ENCODE peak calls at places on chromosomes 3 and 15, in ten cellular contexts. R, O, C, K, M, J, X, A, Y and T are unnamed samples. For H3K4me1, the result is how much of the 10 kb centered on the place peaks cover.

GRCh38 chr15:55496716-55497115 is 11.3 kb downstream of the DNAAF4 start:
- DNase-seq in R (no peak), O (no peak), C (no peak), K (no peak), M (no peak), J (no peak), X (no peak), A (no peak), Y (no peak), T (no peak)

GRCh38 chr3:3157484-3157883 is 22.0 kb downstream of the CRBN start:
- DNase-seq in R (no peak), O (no peak), C (no peak), K (no peak), M (no peak), J (no peak), X (no peak), A (no peak), Y (no peak), T (no peak)

GRCh38 chr15:26083457-26084350 is 220.6 kb upstream of the ATP10A start:
- DNase-seq in R (no peak), O (peak), C (no peak), K (no peak), M (no peak), J (no peak), X (no peak), A (no peak), Y (no peak), T (no peak)

GRCh38 chr3:48180530-48181253 is 7.5 kb downstream of the CDC25A start:
- DNase-seq in R (no peak), O (no peak), C (no peak), K (no peak), M (no peak), J (no peak), X (no peak), A (no peak), Y (no peak), T (no peak)

GRCh38 chr3:165636682-165637010 is 200.6 kb downstream of the BCHE start:
- DNase-seq in R (no peak), O (no peak), C (no peak), K (no peak), M (no peak), J (no peak), X (no peak), A (no peak), Y (no peak), T (no peak)

GRCh38 chr15:84781505-84781904 is 33.1 kb downstream of the ZNF592 start:
- DNase-seq in R (no peak), O (no peak), C (no peak), K (no peak), M (no peak), J (no peak), X (no peak), A (no peak), Y (no peak), T (no peak)

GRCh38 chr3:27279153-27279552 is 90.0 kb downstream of the NEK10 start:
- DNase-seq in R (no peak), O (no peak), C (no peak), K (no peak), M (no peak), J (no peak), X (no peak), A (peak), Y (no peak), T (no peak)

GRCh38 chr15:45113380-45113990 is 487 bp downstream of the DUOX2 start:
- DNase-seq in R (no peak), O (no peak), C (no peak), K (no peak), M (no peak), J (peak), X (no peak), A (no peak), Y (no peak), T (no peak)

GRCh38 chr3:66076861-66077495 is 38.3 kb upstream of the MAGI1 start:
- DNase-seq in R (no peak), O (peak), C (no peak), K (no peak), M (no peak), J (no peak), X (no peak), A (no peak), Y (no peak), T (no peak)

GRCh38 chr3:63042866-63043265 is 167.7 kb upstream of the CADPS start:
- DNase-seq in R (no peak), O (no peak), C (no peak), K (no peak), M (no peak), J (no peak), X (no peak), A (no peak), Y (no peak), T (no peak)

GRCh38 chr3:45464336-45464809 is 76.0 kb downstream of the LARS2 start:
- DNase-seq in R (no peak), O (no peak), C (no peak), K (no peak), M (peak), J (no peak), X (peak), A (no peak), Y (no peak), T (peak)

GRCh38 chr3:137065381-137065780 is 107.6 kb downstream of the IL20RB start:
- DNase-seq in R (no peak), O (no peak), C (no peak), K (no peak), M (no peak), J (no peak), X (no peak), A (no peak), Y (peak), T (no peak)

GRCh38 chr3:42013652-42014442 is 51.9 kb upstream of the ULK4 start:
- DNase-seq in R (peak), O (no peak), C (no peak), K (no peak), M (peak), J (peak), X (peak), A (peak), Y (no peak), T (no peak)

GRCh38 chr3:115100172-115100571 is 46.9 kb downstream of the ZBTB20 start:
- DNase-seq in R (no peak), O (peak), C (peak), K (no peak), M (no peak), J (no peak), X (peak), A (peak), Y (no peak), T (no peak)

GRCh38 chr3:53577486-53577885 is 83.1 kb downstream of the CACNA1D start:
- DNase-seq in R (no peak), O (no peak), C (no peak), K (no peak), M (no peak), J (no peak), X (no peak), A (no peak), Y (peak), T (no peak)

GRCh38 chr3:139202226-139202958 is 141.4 kb upstream of the MRPS22 start:
- DNase-seq in R (no peak), O (no peak), C (peak), K (peak), M (no peak), J (no peak), X (no peak), A (peak), Y (peak), T (no peak)

GRCh38 chr3:85081191-85081895 is 122.6 kb downstream of the CADM2 start:
- DNase-seq in R (no peak), O (peak), C (no peak), K (no peak), M (no peak), J (no peak), X (no peak), A (peak), Y (no peak), T (no peak)

GRCh38 chr3:170414202-170414663 is 4.4 kb upstream of the CLDN11 start:
- DNase-seq in R (no peak), O (peak), C (peak), K (peak), M (no peak), J (no peak), X (peak), A (peak), Y (peak), T (no peak)

GRCh38 chr15:60004019-60004845 is at the start of gene FOXB1:
- DNase-seq in R (no peak), O (no peak), C (no peak), K (no peak), M (no peak), J (no peak), X (peak), A (no peak), Y (no peak), T (no peak)

GRCh38 chr3:99394831-99395733 is 243.3 kb upstream of the COL8A1 start:
- DNase-seq in R (no peak), O (peak), C (no peak), K (no peak), M (no peak), J (no peak), X (no peak), A (peak), Y (no peak), T (no peak)

GRCh38 chr3:47034868-47035489 is 55.5 kb downstream of the NBEAL2 start:
- DNase-seq in R (no peak), O (no peak), C (no peak), K (no peak), M (no peak), J (no peak), X (no peak), A (no peak), Y (no peak), T (no peak)

GRCh38 chr15:55873024-55873745 is 120.2 kb downstream of the NEDD4 start:
- DNase-seq in R (no peak), O (peak), C (no peak), K (no peak), M (no peak), J (no peak), X (no peak), A (no peak), Y (no peak), T (no peak)

GRCh38 chr15:84648539-84648938 is 5.5 kb downstream of the WDR73 start:
- DNase-seq in R (no peak), O (no peak), C (no peak), K (no peak), M (peak), J (no peak), X (no peak), A (no peak), Y (no peak), T (no peak)

GRCh38 chr3:152257246-152258074 is 11.3 kb upstream of the MBNL1 start:
- DNase-seq in R (no peak), O (no peak), C (no peak), K (no peak), M (no peak), J (no peak), X (peak), A (no peak), Y (no peak), T (no peak)

GRCh38 chr3:9695322-9695721 is 8.3 kb upstream of the CPNE9 start:
- DNase-seq in R (no peak), O (no peak), C (no peak), K (no peak), M (no peak), J (no peak), X (no peak), A (no peak), Y (no peak), T (no peak)

GRCh38 chr3:173891272-173892100 is 493.9 kb downstream of the NLGN1 start:
- DNase-seq in R (no peak), O (no peak), C (no peak), K (no peak), M (no peak), J (no peak), X (no peak), A (peak), Y (no peak), T (no peak)

GRCh38 chr3:32865364-32865763 is 47.6 kb downstream of the TRIM71 start:
- DNase-seq in R (no peak), O (peak), C (peak), K (no peak), M (no peak), J (no peak), X (no peak), A (peak), Y (no peak), T (no peak)
- H3K4me1 ChIP-seq in R (under half), O (under half), C (half or more), K (under half), M (under half), J (under half), X (under half), A (under half), Y (under half), T (under half)

GRCh38 chr3:14423197-14423743 is 20.9 kb downstream of the SLC6A6 start:
- DNase-seq in R (no peak), O (no peak), C (peak), K (no peak), M (peak), J (no peak), X (no peak), A (peak), Y (no peak), T (no peak)
- H3K4me1 ChIP-seq in R (under half), O (under half), C (under half), K (under half), M (half or more), J (under half), X (half or more), A (under half), Y (half or more), T (under half)

GRCh38 chr3:30632065-30632464 is 25.7 kb downstream of the TGFBR2 start:
- DNase-seq in R (no peak), O (no peak), C (no peak), K (no peak), M (no peak), J (no peak), X (no peak), A (peak), Y (no peak), T (no peak)

GRCh38 chr3:30631237-30631961 is 25.0 kb downstream of the TGFBR2 start:
- DNase-seq in R (no peak), O (peak), C (peak), K (peak), M (no peak), J (no peak), X (peak), A (peak), Y (no peak), T (no peak)

GRCh38 chr3:30635072-30635471 is 28.7 kb downstream of the TGFBR2 start:
- DNase-seq in R (no peak), O (no peak), C (no peak), K (no peak), M (no peak), J (no peak), X (no peak), A (no peak), Y (no peak), T (no peak)

GRCh38 chr3:30632521-30632920 is 26.1 kb downstream of the TGFBR2 start:
- DNase-seq in R (no peak), O (no peak), C (no peak), K (no peak), M (no peak), J (no peak), X (no peak), A (no peak), Y (no peak), T (no peak)

GRCh38 chr3:30633718-30634117 is 27.3 kb downstream of the TGFBR2 start:
- DNase-seq in R (no peak), O (no peak), C (no peak), K (no peak), M (no peak), J (no peak), X (no peak), A (no peak), Y (no peak), T (no peak)
- H3K4me1 ChIP-seq in R (under half), O (under half), C (half or more), K (half or more), M (half or more), J (under half), X (half or more), A (under half), Y (under half), T (half or more)

GRCh38 chr3:127013196-127013595 is 30.3 kb downstream of the PLXNA1 start:
- DNase-seq in R (no peak), O (no peak), C (no peak), K (no peak), M (no peak), J (no peak), X (no peak), A (no peak), Y (no peak), T (no peak)
- H3K4me1 ChIP-seq in R (under half), O (under half), C (under half), K (under half), M (under half), J (under half), X (under half), A (under half), Y (under half), T (under half)

GRCh38 chr3:179018808-179019207 is 52.8 kb downstream of the ZMAT3 start:
- DNase-seq in R (no peak), O (no peak), C (no peak), K (no peak), M (no peak), J (no peak), X (no peak), A (no peak), Y (no peak), T (no peak)
- H3K4me1 ChIP-seq in R (under half), O (under half), C (under half), K (under half), M (under half), J (under half), X (under half), A (under half), Y (under half), T (under half)

GRCh38 chr15:41256577-41257038 is 25.5 kb downstream of the CHP1 start:
- DNase-seq in R (no peak), O (peak), C (peak), K (no peak), M (no peak), J (no peak), X (no peak), A (peak), Y (no peak), T (no peak)

GRCh38 chr15:41262571-41262970 is 31.5 kb downstream of the CHP1 start:
- DNase-seq in R (no peak), O (no peak), C (peak), K (no peak), M (no peak), J (no peak), X (no peak), A (no peak), Y (no peak), T (no peak)

GRCh38 chr15:41259546-41260189 is 28.6 kb downstream of the CHP1 start:
- DNase-seq in R (no peak), O (no peak), C (peak), K (no peak), M (no peak), J (no peak), X (no peak), A (no peak), Y (no peak), T (no peak)

GRCh38 chr15:41256103-41256502 is 25.0 kb downstream of the CHP1 start:
- DNase-seq in R (no peak), O (no peak), C (no peak), K (no peak), M (no peak), J (no peak), X (no peak), A (no peak), Y (no peak), T (no peak)

DNA sequence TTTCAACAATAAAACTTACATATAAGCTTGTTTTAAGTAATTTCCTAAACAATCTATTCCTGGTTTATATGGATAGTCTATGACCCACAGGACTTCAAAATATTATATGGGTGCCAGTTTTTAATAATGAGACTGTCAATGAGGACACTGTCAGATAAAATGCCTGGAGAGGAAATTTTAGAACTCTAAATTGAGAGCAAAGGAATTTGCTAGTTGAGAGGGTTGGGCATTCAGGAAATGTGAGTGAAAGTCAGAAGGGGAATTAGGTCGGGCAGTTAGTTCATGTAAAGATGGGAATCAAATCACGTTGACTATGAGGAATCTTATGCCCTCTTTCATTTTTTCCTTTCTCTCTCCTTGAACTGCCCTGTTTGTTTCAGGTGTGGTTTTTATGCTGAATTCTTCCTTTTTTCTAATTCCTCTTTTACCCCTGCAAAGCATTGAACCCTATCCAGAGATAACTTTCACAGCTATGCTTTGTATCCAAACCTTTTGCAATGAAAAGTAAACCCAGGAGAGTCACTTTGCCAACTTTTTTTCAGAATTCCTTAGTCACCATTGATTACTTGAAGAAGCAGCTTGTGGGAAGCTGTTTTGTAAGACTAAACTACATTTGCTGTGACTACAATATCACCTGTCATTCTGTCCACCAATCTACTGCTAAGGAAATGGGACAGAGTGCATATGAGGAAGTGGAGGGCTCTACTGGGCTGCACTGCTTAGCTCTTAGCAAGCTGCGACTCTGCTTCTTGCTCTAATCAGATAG is 27.8 kb downstream of the CHP1 start:
- DNase-seq in R (no peak), O (peak), C (peak), K (no peak), M (peak), J (no peak), X (no peak), A (peak), Y (no peak), T (no peak)
- H3K4me1 ChIP-seq in R (under half), O (under half), C (half or more), K (under half), M (under half), J (under half), X (under half), A (under half), Y (under half), T (under half)

GRCh38 chr3:194031867-194032635 is 103.9 kb upstream of the HES1 start:
- DNase-seq in R (no peak), O (peak), C (no peak), K (no peak), M (no peak), J (no peak), X (no peak), A (no peak), Y (no peak), T (no peak)

GRCh38 chr3:194028434-194029004 is 107.4 kb upstream of the HES1 start:
- DNase-seq in R (no peak), O (no peak), C (no peak), K (no peak), M (no peak), J (no peak), X (no peak), A (no peak), Y (no peak), T (no peak)

GRCh38 chr3:194031349-194031748 is 104.6 kb upstream of the HES1 start:
- DNase-seq in R (no peak), O (no peak), C (no peak), K (no peak), M (no peak), J (no peak), X (no peak), A (no peak), Y (no peak), T (no peak)

GRCh38 chr3:194030372-194030771 is 105.6 kb upstream of the HES1 start:
- DNase-seq in R (no peak), O (no peak), C (peak), K (no peak), M (no peak), J (no peak), X (no peak), A (peak), Y (no peak), T (no peak)

GRCh38 chr3:194029846-194030245 is 106.1 kb upstream of the HES1 start:
- DNase-seq in R (no peak), O (no peak), C (no peak), K (no peak), M (no peak), J (no peak), X (no peak), A (no peak), Y (no peak), T (no peak)
- H3K4me1 ChIP-seq in R (under half), O (under half), C (under half), K (under half), M (under half), J (under half), X (under half), A (under half), Y (under half), T (under half)

DNA sequence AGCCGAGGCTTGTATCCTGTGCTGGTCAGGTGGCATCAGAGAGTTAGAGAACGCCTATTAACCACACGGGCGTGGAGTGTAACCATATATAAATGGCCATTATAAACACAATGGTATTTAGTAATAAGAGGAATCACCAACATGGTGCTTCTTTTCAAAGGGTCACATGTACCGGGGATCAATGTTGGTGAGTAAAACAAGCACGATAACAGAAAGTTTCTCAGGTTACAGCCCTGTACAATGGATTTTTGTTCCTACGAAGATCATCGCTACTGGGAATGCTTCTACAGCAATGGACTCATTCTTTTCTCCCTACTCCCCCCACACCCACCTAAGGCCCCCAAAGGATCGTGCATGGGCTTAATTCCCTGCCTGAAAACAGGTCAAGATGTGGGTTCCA is 42.5 kb downstream of the MEIS2 start:
- DNase-seq in R (no peak), O (peak), C (no peak), K (no peak), M (no peak), J (no peak), X (no peak), A (no peak), Y (no peak), T (no peak)
- H3K4me1 ChIP-seq in R (under half), O (under half), C (under half), K (under half), M (under half), J (under half), X (under half), A (under half), Y (under half), T (under half)